ENCODE peak calls at places on chromosomes 6 and 20, in ten cellular contexts. One of them, this sample, is unnamed.

GRCh38 chr6:18515767-18516166 is 128.6 kb downstream of the RNF144B start:
- DNase-seq in colonic mucosa: no peak
- DNase-seq in choroid plexus epithelial cell: no peak
- DNase-seq in bronchial epithelial cell: peak; percentile 51
- DNase-seq in GM06990: no peak
- DNase-seq in mucosa of descending colon: no peak
- DNase-seq in A673: peak; percentile 76
- DNase-seq in cardiac fibroblast: no peak
- DNase-seq in AG09309: no peak
- DNase-seq in mammary epithelial cell: no peak
- DNase-seq in this sample: no peak

GRCh38 chr20:63163596-63164560 is 52.1 kb downstream of the YTHDF1 start:
- DNase-seq in colonic mucosa: no peak
- DNase-seq in choroid plexus epithelial cell: no peak
- DNase-seq in bronchial epithelial cell: no peak
- DNase-seq in GM06990: no peak
- DNase-seq in mucosa of descending colon: peak; percentile 18
- DNase-seq in A673: peak; percentile 52
- DNase-seq in cardiac fibroblast: no peak
- DNase-seq in AG09309: no peak
- DNase-seq in mammary epithelial cell: no peak
- DNase-seq in this sample: no peak

GRCh38 chr20:47784599-47785320 is 521 bp downstream of the SULF2 start:
- DNase-seq in colonic mucosa: peak; percentile 43
- DNase-seq in choroid plexus epithelial cell: peak; percentile 36
- DNase-seq in bronchial epithelial cell: peak; percentile 41
- DNase-seq in GM06990: no peak
- DNase-seq in mucosa of descending colon: no peak
- DNase-seq in A673: peak; percentile 49
- DNase-seq in cardiac fibroblast: peak; percentile 45
- DNase-seq in AG09309: no peak
- DNase-seq in mammary epithelial cell: peak; percentile 62
- DNase-seq in this sample: peak; percentile 45

GRCh38 chr6:56772737-56773184 is 130.1 kb upstream of the DST start:
- DNase-seq in colonic mucosa: no peak
- DNase-seq in choroid plexus epithelial cell: peak; percentile 93
- DNase-seq in bronchial epithelial cell: peak; percentile 92
- DNase-seq in GM06990: no peak
- DNase-seq in mucosa of descending colon: no peak
- DNase-seq in A673: no peak
- DNase-seq in cardiac fibroblast: peak; percentile 80
- DNase-seq in AG09309: peak; percentile 50
- DNase-seq in mammary epithelial cell: peak; percentile 92
- DNase-seq in this sample: peak; percentile 81

GRCh38 chr6:89539779-89540178 is 98.8 kb downstream of the LYRM2 start:
- DNase-seq in colonic mucosa: no peak
- DNase-seq in choroid plexus epithelial cell: no peak
- DNase-seq in bronchial epithelial cell: no peak
- DNase-seq in GM06990: no peak
- DNase-seq in mucosa of descending colon: no peak
- DNase-seq in A673: no peak
- DNase-seq in cardiac fibroblast: no peak
- DNase-seq in AG09309: no peak
- DNase-seq in mammary epithelial cell: no peak
- DNase-seq in this sample: no peak

GRCh38 chr6:128567029-128567428 is 46.6 kb upstream of the PTPRK start:
- DNase-seq in colonic mucosa: no peak
- DNase-seq in choroid plexus epithelial cell: no peak
- DNase-seq in bronchial epithelial cell: peak; percentile 74
- DNase-seq in GM06990: no peak
- DNase-seq in mucosa of descending colon: no peak
- DNase-seq in A673: no peak
- DNase-seq in cardiac fibroblast: peak; percentile 40
- DNase-seq in AG09309: peak; percentile 42
- DNase-seq in mammary epithelial cell: peak; percentile 58
- DNase-seq in this sample: peak; percentile 26

GRCh38 chr20:58698741-58699141 is 6.1 kb downstream of the NPEPL1 start:
- DNase-seq in colonic mucosa: no peak
- DNase-seq in choroid plexus epithelial cell: no peak
- DNase-seq in bronchial epithelial cell: no peak
- DNase-seq in GM06990: no peak
- DNase-seq in mucosa of descending colon: no peak
- DNase-seq in A673: no peak
- DNase-seq in cardiac fibroblast: no peak
- DNase-seq in AG09309: no peak
- DNase-seq in mammary epithelial cell: no peak
- DNase-seq in this sample: no peak

GRCh38 chr6:77040566-77041195 is 422.6 kb downstream of the HTR1B start:
- DNase-seq in colonic mucosa: no peak
- DNase-seq in choroid plexus epithelial cell: no peak
- DNase-seq in bronchial epithelial cell: peak; percentile 21
- DNase-seq in GM06990: no peak
- DNase-seq in mucosa of descending colon: no peak
- DNase-seq in A673: no peak
- DNase-seq in cardiac fibroblast: peak; percentile 60
- DNase-seq in AG09309: no peak
- DNase-seq in mammary epithelial cell: peak; percentile 25
- DNase-seq in this sample: peak; percentile 23

GRCh38 chr6:167806061-167806700 is 20.5 kb upstream of the AFDN start:
- DNase-seq in colonic mucosa: peak; percentile 77
- DNase-seq in choroid plexus epithelial cell: no peak
- DNase-seq in bronchial epithelial cell: no peak
- DNase-seq in GM06990: no peak
- DNase-seq in mucosa of descending colon: no peak
- DNase-seq in A673: no peak
- DNase-seq in cardiac fibroblast: no peak
- DNase-seq in AG09309: no peak
- DNase-seq in mammary epithelial cell: no peak
- DNase-seq in this sample: no peak

GRCh38 chr6:36402481-36402880 is 15.0 kb upstream of the ETV7 start:
- DNase-seq in colonic mucosa: no peak
- DNase-seq in choroid plexus epithelial cell: no peak
- DNase-seq in bronchial epithelial cell: no peak
- DNase-seq in GM06990: no peak
- DNase-seq in mucosa of descending colon: no peak
- DNase-seq in A673: no peak
- DNase-seq in cardiac fibroblast: no peak
- DNase-seq in AG09309: no peak
- DNase-seq in mammary epithelial cell: no peak
- DNase-seq in this sample: no peak

GRCh38 chr20:33521461-33521860 is 31.6 kb downstream of the CBFA2T2 start:
- DNase-seq in colonic mucosa: no peak
- DNase-seq in choroid plexus epithelial cell: no peak
- DNase-seq in bronchial epithelial cell: no peak
- DNase-seq in GM06990: no peak
- DNase-seq in mucosa of descending colon: no peak
- DNase-seq in A673: no peak
- DNase-seq in cardiac fibroblast: no peak
- DNase-seq in AG09309: no peak
- DNase-seq in mammary epithelial cell: no peak
- DNase-seq in this sample: no peak

GRCh38 chr20:33277471-33278441 is 5.3 kb upstream of the BPIFB1 start:
- DNase-seq in colonic mucosa: no peak
- DNase-seq in choroid plexus epithelial cell: no peak
- DNase-seq in bronchial epithelial cell: no peak
- DNase-seq in GM06990: no peak
- DNase-seq in mucosa of descending colon: no peak
- DNase-seq in A673: no peak
- DNase-seq in cardiac fibroblast: no peak
- DNase-seq in AG09309: no peak
- DNase-seq in mammary epithelial cell: no peak
- DNase-seq in this sample: no peak

GRCh38 chr6:111487656-111488055 is 4.6 kb upstream of the REV3L start:
- DNase-seq in colonic mucosa: no peak
- DNase-seq in choroid plexus epithelial cell: peak; percentile 83
- DNase-seq in bronchial epithelial cell: peak; percentile 95
- DNase-seq in GM06990: peak; percentile 81
- DNase-seq in mucosa of descending colon: no peak
- DNase-seq in A673: no peak
- DNase-seq in cardiac fibroblast: peak; percentile 89
- DNase-seq in AG09309: peak; percentile 67
- DNase-seq in mammary epithelial cell: peak; percentile 82
- DNase-seq in this sample: peak; percentile 78

GRCh38 chr20:49762940-49763766 is 49.5 kb upstream of the B4GALT5 start:
- DNase-seq in colonic mucosa: no peak
- DNase-seq in choroid plexus epithelial cell: no peak
- DNase-seq in bronchial epithelial cell: peak; percentile 29
- DNase-seq in GM06990: no peak
- DNase-seq in mucosa of descending colon: no peak
- DNase-seq in A673: no peak
- DNase-seq in cardiac fibroblast: no peak
- DNase-seq in AG09309: no peak
- DNase-seq in mammary epithelial cell: peak; percentile 29
- DNase-seq in this sample: no peak

GRCh38 chr6:106939208-106939607 is 35.3 kb downstream of the CD24 start:
- DNase-seq in colonic mucosa: no peak
- DNase-seq in choroid plexus epithelial cell: peak; percentile 4
- DNase-seq in bronchial epithelial cell: peak; percentile 34
- DNase-seq in GM06990: no peak
- DNase-seq in mucosa of descending colon: no peak
- DNase-seq in A673: no peak
- DNase-seq in cardiac fibroblast: no peak
- DNase-seq in AG09309: no peak
- DNase-seq in mammary epithelial cell: no peak
- DNase-seq in this sample: no peak

GRCh38 chr6:35273822-35274559 is 14.5 kb downstream of the ZNF76 start:
- DNase-seq in colonic mucosa: no peak
- DNase-seq in choroid plexus epithelial cell: no peak
- DNase-seq in bronchial epithelial cell: no peak
- DNase-seq in GM06990: no peak
- DNase-seq in mucosa of descending colon: no peak
- DNase-seq in A673: no peak
- DNase-seq in cardiac fibroblast: no peak
- DNase-seq in AG09309: no peak
- DNase-seq in mammary epithelial cell: no peak
- DNase-seq in this sample: no peak
- H3K4me3 ChIP-seq in colonic mucosa: no peak overlapping the region
- H3K4me3 ChIP-seq in choroid plexus epithelial cell: no peak overlapping the region
- H3K4me3 ChIP-seq in bronchial epithelial cell: no peak overlapping the region
- H3K4me3 ChIP-seq in GM06990: no peak overlapping the region
- H3K4me3 ChIP-seq in mucosa of descending colon: no peak overlapping the region
- H3K4me3 ChIP-seq in A673: no peak overlapping the region
- H3K4me3 ChIP-seq in cardiac fibroblast: no peak overlapping the region
- H3K4me3 ChIP-seq in AG09309: no peak overlapping the region
- H3K4me3 ChIP-seq in mammary epithelial cell: no peak overlapping the region
- H3K4me3 ChIP-seq in this sample: no peak overlapping the region

DNA sequence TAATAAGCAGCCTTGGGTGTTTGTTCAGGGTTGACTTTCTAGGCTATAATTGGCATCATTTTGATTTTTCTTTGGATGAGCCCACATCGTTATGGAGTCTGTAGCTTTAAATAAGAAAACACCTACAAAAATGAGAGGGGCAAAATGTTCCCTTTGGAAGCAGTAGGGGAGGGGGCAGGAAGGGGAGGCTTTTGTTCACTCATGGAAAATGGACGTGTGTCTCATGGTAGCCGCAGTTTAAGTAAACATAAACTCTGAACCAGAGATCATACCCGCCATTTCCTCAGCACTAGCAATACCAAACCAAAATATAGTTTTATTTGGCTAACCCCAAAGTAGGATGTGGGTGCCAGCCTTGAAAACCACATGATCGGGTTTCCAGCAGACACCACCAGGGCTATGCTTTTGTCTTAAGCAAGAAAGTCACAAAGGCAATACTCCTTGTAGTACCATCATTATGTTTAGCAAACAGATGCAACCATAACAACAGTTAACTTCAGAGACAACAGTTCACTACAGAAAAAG is 572.5 kb upstream of the JAG1 start:
- DNase-seq in colonic mucosa: no peak
- DNase-seq in choroid plexus epithelial cell: no peak
- DNase-seq in bronchial epithelial cell: no peak
- DNase-seq in GM06990: no peak
- DNase-seq in mucosa of descending colon: no peak
- DNase-seq in A673: no peak
- DNase-seq in cardiac fibroblast: no peak
- DNase-seq in AG09309: no peak
- DNase-seq in mammary epithelial cell: no peak
- DNase-seq in this sample: no peak
- H3K4me3 ChIP-seq in colonic mucosa: no peak overlapping the region
- H3K4me3 ChIP-seq in choroid plexus epithelial cell: no peak overlapping the region
- H3K4me3 ChIP-seq in bronchial epithelial cell: no peak overlapping the region
- H3K4me3 ChIP-seq in GM06990: no peak overlapping the region
- H3K4me3 ChIP-seq in mucosa of descending colon: no peak overlapping the region
- H3K4me3 ChIP-seq in A673: no peak overlapping the region
- H3K4me3 ChIP-seq in cardiac fibroblast: no peak overlapping the region
- H3K4me3 ChIP-seq in AG09309: no peak overlapping the region
- H3K4me3 ChIP-seq in mammary epithelial cell: no peak overlapping the region
- H3K4me3 ChIP-seq in this sample: no peak overlapping the region

GRCh38 chr6:155187994-155188706 is 75.7 kb upstream of the CLDN20 start:
- DNase-seq in colonic mucosa: no peak
- DNase-seq in choroid plexus epithelial cell: no peak
- DNase-seq in bronchial epithelial cell: no peak
- DNase-seq in GM06990: no peak
- DNase-seq in mucosa of descending colon: no peak
- DNase-seq in A673: peak; percentile 51
- DNase-seq in cardiac fibroblast: peak; percentile 59
- DNase-seq in AG09309: peak; percentile 81
- DNase-seq in mammary epithelial cell: peak; percentile 68
- DNase-seq in this sample: no peak
- H3K4me3 ChIP-seq in colonic mucosa: no peak overlapping the region
- H3K4me3 ChIP-seq in choroid plexus epithelial cell: no peak overlapping the region
- H3K4me3 ChIP-seq in bronchial epithelial cell: no peak overlapping the region
- H3K4me3 ChIP-seq in GM06990: peak overlapping the region; percentile 21
- H3K4me3 ChIP-seq in mucosa of descending colon: no peak overlapping the region
- H3K4me3 ChIP-seq in A673: no peak overlapping the region
- H3K4me3 ChIP-seq in cardiac fibroblast: no peak overlapping the region
- H3K4me3 ChIP-seq in AG09309: no peak overlapping the region
- H3K4me3 ChIP-seq in mammary epithelial cell: no peak overlapping the region
- H3K4me3 ChIP-seq in this sample: no peak overlapping the region

GRCh38 chr6:138525355-138525754 is 26.1 kb upstream of the NHSL1 start:
- DNase-seq in colonic mucosa: no peak
- DNase-seq in choroid plexus epithelial cell: no peak
- DNase-seq in bronchial epithelial cell: no peak
- DNase-seq in GM06990: no peak
- DNase-seq in mucosa of descending colon: no peak
- DNase-seq in A673: no peak
- DNase-seq in cardiac fibroblast: no peak
- DNase-seq in AG09309: no peak
- DNase-seq in mammary epithelial cell: no peak
- DNase-seq in this sample: no peak

GRCh38 chr6:138528986-138529385 is 29.7 kb upstream of the NHSL1 start:
- DNase-seq in colonic mucosa: no peak
- DNase-seq in choroid plexus epithelial cell: no peak
- DNase-seq in bronchial epithelial cell: no peak
- DNase-seq in GM06990: no peak
- DNase-seq in mucosa of descending colon: no peak
- DNase-seq in A673: no peak
- DNase-seq in cardiac fibroblast: no peak
- DNase-seq in AG09309: no peak
- DNase-seq in mammary epithelial cell: no peak
- DNase-seq in this sample: no peak

GRCh38 chr6:138527376-138528092 is 28.2 kb upstream of the NHSL1 start:
- DNase-seq in colonic mucosa: no peak
- DNase-seq in choroid plexus epithelial cell: no peak
- DNase-seq in bronchial epithelial cell: no peak
- DNase-seq in GM06990: no peak
- DNase-seq in mucosa of descending colon: no peak
- DNase-seq in A673: peak; percentile 53
- DNase-seq in cardiac fibroblast: no peak
- DNase-seq in AG09309: no peak
- DNase-seq in mammary epithelial cell: no peak
- DNase-seq in this sample: peak; percentile 59

GRCh38 chr6:138528137-138528536 is 28.8 kb upstream of the NHSL1 start:
- DNase-seq in colonic mucosa: no peak
- DNase-seq in choroid plexus epithelial cell: no peak
- DNase-seq in bronchial epithelial cell: peak; percentile 50
- DNase-seq in GM06990: no peak
- DNase-seq in mucosa of descending colon: no peak
- DNase-seq in A673: peak; percentile 52
- DNase-seq in cardiac fibroblast: peak; percentile 29
- DNase-seq in AG09309: no peak
- DNase-seq in mammary epithelial cell: peak; percentile 32
- DNase-seq in this sample: no peak

GRCh38 chr6:138526822-138527235 is 27.5 kb upstream of the NHSL1 start:
- DNase-seq in colonic mucosa: no peak
- DNase-seq in choroid plexus epithelial cell: no peak
- DNase-seq in bronchial epithelial cell: no peak
- DNase-seq in GM06990: no peak
- DNase-seq in mucosa of descending colon: no peak
- DNase-seq in A673: peak; percentile 50
- DNase-seq in cardiac fibroblast: no peak
- DNase-seq in AG09309: no peak
- DNase-seq in mammary epithelial cell: no peak
- DNase-seq in this sample: peak; percentile 19
- H3K4me3 ChIP-seq in colonic mucosa: no peak overlapping the region
- H3K4me3 ChIP-seq in choroid plexus epithelial cell: no peak overlapping the region
- H3K4me3 ChIP-seq in bronchial epithelial cell: no peak overlapping the region
- H3K4me3 ChIP-seq in GM06990: no peak overlapping the region
- H3K4me3 ChIP-seq in mucosa of descending colon: no peak overlapping the region
- H3K4me3 ChIP-seq in A673: peak overlapping the region; percentile 36
- H3K4me3 ChIP-seq in cardiac fibroblast: no peak overlapping the region
- H3K4me3 ChIP-seq in AG09309: no peak overlapping the region
- H3K4me3 ChIP-seq in mammary epithelial cell: no peak overlapping the region
- H3K4me3 ChIP-seq in this sample: peak overlapping the region; percentile 1